ENCODE peak calls at places on chromosomes 6 and 20, in four cellular contexts. I is choroid plexus epithelial cell, W is H54, O is NCI-H446. Q is an unnamed sample.

GRCh38 chr6:154766993-154767392 is 33.8 kb downstream of the SCAF8 start:
- DNase-seq in W (no peak), O (peak; percentile 86), I (no peak), Q (no peak)

GRCh38 chr6:63245908-63246307 is 34.6 kb downstream of the FKBP1C start:
- DNase-seq in O (no peak), I (no peak), W (no peak), Q (no peak)

GRCh38 chr20:58173930-58174707 is 54.3 kb downstream of the ANKRD60 start:
- DNase-seq in W (no peak), O (no peak), I (peak; percentile 27), Q (no peak)

GRCh38 chr20:25319241-25320034 is 71.2 kb downstream of the ABHD12 start:
- DNase-seq in I (no peak), O (no peak), W (no peak), Q (no peak)

GRCh38 chr20:21357851-21358250 is 39.5 kb downstream of the NKX2-4 start:
- DNase-seq in W (no peak), I (peak; percentile 31), O (no peak), Q (no peak)

GRCh38 chr6:125858427-125859320 is 67.9 kb downstream of the NCOA7 start:
- DNase-seq in O (peak; percentile 24), I (peak; percentile 83), W (peak; percentile 9), Q (no peak)

GRCh38 chr6:129717287-129717686 is 7.3 kb upstream of the ARHGAP18 start:
- DNase-seq in I (peak; percentile 58), W (no peak), O (no peak), Q (no peak)

GRCh38 chr20:25574411-25574810 is 10.9 kb downstream of the NINL start:
- DNase-seq in W (no peak), O (no peak), I (peak; percentile 79), Q (no peak)

GRCh38 chr6:158655569-158656450 is 6.0 kb downstream of the SYTL3 start:
- DNase-seq in O (no peak), W (no peak), I (no peak), Q (no peak)

GRCh38 chr20:43954704-43955243 is 40.1 kb downstream of the TOX2 start:
- DNase-seq in W (no peak), O (no peak), I (no peak), Q (no peak)

GRCh38 chr6:50699086-50699886 is 14.0 kb upstream of the TFAP2D start:
- DNase-seq in W (no peak), I (no peak), O (no peak), Q (no peak)

GRCh38 chr6:101178748-101179147 is 214.8 kb upstream of the GRIK2 start:
- DNase-seq in I (peak; percentile 3), O (no peak), W (no peak), Q (no peak)

GRCh38 chr6:159871911-159872310 is 18.9 kb upstream of the MAS1 start:
- DNase-seq in W (no peak), I (no peak), O (no peak), Q (no peak)